ENCODE peak calls at places on chromosomes 6 and 20, in four cellular contexts. G, E, K and X are unnamed samples.

GRCh38 chr6:37535701-37536461 is 36.2 kb upstream of the CCDC167 start:
- DNase-seq in G (peak; percentile 35), E (peak; percentile 35), K (no peak), X (no peak)

GRCh38 chr20:4060856-4061440 is 45.6 kb upstream of the RNF24 start:
- DNase-seq in G (no peak), E (no peak), K (no peak), X (no peak)

GRCh38 chr6:43705996-43706395 is 18.4 kb upstream of the MRPS18A start:
- DNase-seq in G (no peak), E (peak; percentile 42), K (no peak), X (no peak)

GRCh38 chr6:14681699-14682487 is 564.0 kb upstream of the JARID2 start:
- DNase-seq in G (peak; percentile 24), E (no peak), K (no peak), X (peak; percentile 50)

GRCh38 chr6:27748662-27749061 is 163.5 kb downstream of the OR2B2 start:
- DNase-seq in G (no peak), E (no peak), K (no peak), X (peak; percentile 48)

GRCh38 chr20:62772994-62773858 is 23.0 kb upstream of the MRGBP start:
- DNase-seq in G (peak; percentile 76), E (peak; percentile 68), K (no peak), X (no peak)

GRCh38 chr6:139765825-139766285 is 391.4 kb upstream of the CITED2 start:
- DNase-seq in G (peak; percentile 36), E (no peak), K (peak; percentile 70), X (peak; percentile 72)

GRCh38 chr20:50744143-50744792 is 12.9 kb downstream of the PARD6B start:
- DNase-seq in G (peak; percentile 89), E (peak; percentile 91), K (peak; percentile 96), X (peak; percentile 87)

GRCh38 chr6:34888441-34888820 is 589 bp upstream of the TAF11 start:
- DNase-seq in G (no peak), E (no peak), K (no peak), X (no peak)

GRCh38 chr6:26598267-26598666 is 1.5 kb downstream of the ABT1 start:
- DNase-seq in G (no peak), E (no peak), K (no peak), X (no peak)

GRCh38 chr6:106243261-106243660 is 82.3 kb downstream of the ATG5 start:
- DNase-seq in G (no peak), E (no peak), K (no peak), X (no peak)

GRCh38 chr6:6661684-6662083 is 73.2 kb downstream of the LY86 start:
- DNase-seq in G (peak; percentile 61), E (peak; percentile 54), K (peak; percentile 56), X (peak; percentile 28)

GRCh38 chr6:37516076-37516919 is 16.6 kb upstream of the CCDC167 start:
- DNase-seq in G (peak; percentile 48), E (no peak), K (peak; percentile 39), X (no peak)

GRCh38 chr20:58081842-58082241 is 146.6 kb downstream of the ANKRD60 start:
- DNase-seq in G (peak; percentile 72), E (peak; percentile 85), K (no peak), X (no peak)

GRCh38 chr6:127941228-127941627 is 40.4 kb upstream of the THEMIS start:
- DNase-seq in G (no peak), E (no peak), K (no peak), X (no peak)

GRCh38 chr20:18314786-18315406 is 26.6 kb downstream of the ZNF133 start:
- DNase-seq in G (peak; percentile 99), E (peak; percentile 90), K (no peak), X (peak; percentile 4)

GRCh38 chr6:163543311-163543710 is 128.8 kb downstream of the QKI start:
- DNase-seq in G (no peak), E (no peak), K (no peak), X (no peak)

GRCh38 chr6:141988954-141989705 is 143.6 kb upstream of the GJE1 start:
- DNase-seq in G (peak; percentile 63), E (peak; percentile 89), K (peak; percentile 65), X (peak; percentile 77)

GRCh38 chr6:57243954-57244353 is 21.8 kb upstream of the RAB23 start:
- DNase-seq in G (no peak), E (no peak), K (no peak), X (no peak)

GRCh38 chr20:33812673-33813462 is 1.7 kb downstream of the CHMP4B start:
- DNase-seq in G (peak; percentile 31), E (peak; percentile 55), K (peak; percentile 91), X (peak; percentile 53)

GRCh38 chr6:125477849-125478248 is 176.1 kb upstream of the HDDC2 start:
- DNase-seq in G (no peak), E (no peak), K (no peak), X (no peak)

GRCh38 chr6:40293824-40294188 is 293.4 kb downstream of the LRFN2 start:
- DNase-seq in G (no peak), E (no peak), K (no peak), X (no peak)

GRCh38 chr6:169263836-169264608 is 10.4 kb upstream of the THBS2 start:
- DNase-seq in G (peak; percentile 82), E (peak; percentile 78), K (no peak), X (no peak)

GRCh38 chr6:168585441-168585840 is 144.5 kb downstream of the SMOC2 start:
- DNase-seq in G (no peak), E (no peak), K (no peak), X (no peak)

GRCh38 chr6:169141706-169142705 is 111.6 kb downstream of the THBS2 start:
- DNase-seq in G (no peak), E (peak; percentile 33), K (no peak), X (no peak)

DNA sequence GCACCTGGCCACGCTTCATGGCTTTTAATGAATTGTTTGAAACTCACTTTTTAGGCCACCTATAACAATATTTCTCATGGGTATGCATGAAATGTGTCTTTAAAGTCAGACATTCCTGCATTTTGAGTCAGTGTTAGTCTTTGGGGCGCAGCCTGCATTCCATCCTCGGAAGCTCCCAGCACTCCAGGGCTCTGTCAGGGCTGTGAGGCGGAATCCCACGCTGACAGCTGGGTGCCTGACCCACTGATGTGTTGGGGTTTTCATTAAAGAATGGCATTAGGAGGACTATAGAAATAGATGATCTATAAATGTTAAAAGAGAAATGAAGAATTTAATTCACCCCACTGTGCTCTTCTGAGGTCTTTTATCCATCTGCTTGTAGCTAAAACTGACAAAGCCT is 16.2 kb upstream of the CLDN20 start:
- DNase-seq in G (peak; percentile 26), E (peak; percentile 2), K (no peak), X (no peak)
- H2AFZ ChIP-seq in G (no peak overlapping the region), E (no peak overlapping the region), K (no peak overlapping the region), X (no peak overlapping the region)

GRCh38 chr6:45045253-45045601 is 282.9 kb upstream of the RUNX2 start:
- DNase-seq in G (no peak), E (no peak), K (no peak), X (no peak)

GRCh38 chr6:45052325-45052724 is 275.8 kb upstream of the RUNX2 start:
- DNase-seq in G (no peak), E (no peak), K (no peak), X (no peak)

GRCh38 chr6:45044510-45045252 is 283.4 kb upstream of the RUNX2 start:
- DNase-seq in G (no peak), E (peak; percentile 7), K (no peak), X (no peak)

GRCh38 chr6:45047573-45047972 is 280.6 kb upstream of the RUNX2 start:
- DNase-seq in G (no peak), E (no peak), K (no peak), X (no peak)

GRCh38 chr6:45049188-45049843 is 278.8 kb upstream of the RUNX2 start:
- DNase-seq in G (peak; percentile 27), E (no peak), K (peak; percentile 61), X (no peak)
- H2AFZ ChIP-seq in G (no peak overlapping the region), E (no peak overlapping the region), K (no peak overlapping the region), X (no peak overlapping the region)

GRCh38 chr20:5678769-5679168 is 71.4 kb upstream of the SHLD1 start:
- DNase-seq in G (no peak), E (no peak), K (no peak), X (peak; percentile 86)
- H2AFZ ChIP-seq in G (no peak overlapping the region), E (no peak overlapping the region), K (no peak overlapping the region), X (no peak overlapping the region)

DNA sequence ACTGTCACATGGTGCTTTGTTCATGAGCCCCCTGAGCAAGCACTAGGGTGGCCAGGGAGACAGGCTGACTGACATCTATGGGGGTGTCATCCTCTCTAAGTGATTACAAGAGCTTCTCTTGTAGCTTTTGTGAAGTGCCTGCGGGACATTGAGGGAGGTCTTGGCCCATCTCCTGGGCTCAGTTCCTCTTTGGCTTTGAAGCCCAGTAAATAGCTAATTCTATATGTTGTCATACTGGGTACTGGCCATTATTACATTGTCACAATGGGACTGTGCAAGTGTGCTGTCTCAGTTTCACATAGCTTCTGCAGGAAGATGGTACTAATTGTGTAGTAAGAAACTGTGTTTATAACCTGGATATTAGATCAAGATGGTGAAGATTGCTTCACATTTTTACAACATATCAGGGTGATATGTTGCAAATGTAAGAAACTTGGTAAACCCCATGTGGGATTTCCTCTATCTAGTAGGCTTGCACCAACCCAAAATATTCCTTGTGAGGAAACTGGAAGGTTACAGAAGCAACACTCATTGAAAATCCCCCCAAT is 19.9 kb downstream of the SPINT3 start:
- DNase-seq in G (no peak), E (no peak), K (no peak), X (peak; percentile 36)
- H2AFZ ChIP-seq in G (no peak overlapping the region), E (no peak overlapping the region), K (no peak overlapping the region), X (no peak overlapping the region)

DNA sequence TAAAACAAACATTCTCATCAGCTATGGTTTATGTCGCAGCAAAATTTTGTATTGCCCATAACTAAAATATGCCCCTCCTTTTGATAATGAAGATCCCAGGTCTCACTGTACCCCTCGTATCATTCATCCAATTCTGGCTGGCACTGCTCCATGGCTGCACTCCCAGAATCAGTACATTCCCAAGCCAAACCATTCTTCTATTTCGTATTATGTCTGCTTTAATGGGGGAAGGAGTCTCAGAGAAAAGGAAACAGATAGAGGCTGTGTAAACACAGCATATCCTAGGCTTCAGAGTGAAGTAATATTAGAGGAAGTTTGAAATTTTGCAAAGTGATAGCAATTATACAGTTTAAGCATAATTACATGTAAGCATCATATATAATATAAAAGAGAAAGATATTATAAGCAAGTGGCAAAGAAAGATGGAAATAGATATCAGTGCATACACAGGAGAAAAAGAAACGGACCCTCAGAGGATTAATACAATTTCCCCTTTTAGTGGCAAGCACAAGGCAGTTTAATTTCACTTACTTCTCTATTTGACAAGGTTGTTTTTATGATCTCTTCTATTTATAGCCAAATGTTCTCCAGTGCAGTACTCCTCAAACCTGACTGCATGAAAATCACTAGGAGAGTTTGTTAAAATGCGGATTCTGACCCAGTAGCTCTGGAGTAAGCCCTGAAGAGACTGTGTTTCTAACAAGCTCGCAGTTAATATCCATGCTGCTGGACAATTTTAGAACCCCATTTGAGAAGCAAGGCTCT is 56.5 kb upstream of the TENT5A start:
- DNase-seq in G (no peak), E (no peak), K (no peak), X (no peak)
- H2AFZ ChIP-seq in G (no peak overlapping the region), E (no peak overlapping the region), K (no peak overlapping the region), X (no peak overlapping the region)

GRCh38 chr6:116562019-116562403 is 8.5 kb downstream of the CALHM4 start:
- DNase-seq in G (no peak), E (no peak), K (no peak), X (no peak)

GRCh38 chr6:116562614-116563013 is 8.7 kb upstream of the RWDD1 start:
- DNase-seq in G (no peak), E (no peak), K (no peak), X (no peak)

GRCh38 chr6:116564921-116565872 is 6.1 kb upstream of the RWDD1 start:
- DNase-seq in G (no peak), E (peak; percentile 46), K (no peak), X (no peak)

GRCh38 chr6:116563830-116564229 is 7.5 kb upstream of the RWDD1 start:
- DNase-seq in G (no peak), E (no peak), K (no peak), X (no peak)

GRCh38 chr6:116564296-116564695 is 7.0 kb upstream of the RWDD1 start:
- DNase-seq in G (no peak), E (peak; percentile 20), K (no peak), X (peak; percentile 15)
- H2AFZ ChIP-seq in G (peak overlapping the region; percentile 51), E (peak overlapping the region; percentile 77), K (no peak overlapping the region), X (no peak overlapping the region)